ENCODE peak calls at places on chromosomes 6 and 20, in ten cellular contexts. One of them, this sample, is unnamed.

GRCh38 chr6:28907394-28907793 is 16.4 kb downstream of the TRIM27 start:
- DNase-seq in transverse colon: no peak
- DNase-seq in heart right ventricle: no peak
- DNase-seq in body of pancreas: no peak
- DNase-seq in cardiac muscle cell: peak
- DNase-seq in HFFc6: no peak
- DNase-seq in sigmoid colon: no peak
- DNase-seq in fibroblast of mammary gland: peak
- DNase-seq in psoas muscle: no peak
- DNase-seq in Peyer's patch: no peak
- DNase-seq in this sample: peak

GRCh38 chr20:36243726-36244125 is 7.4 kb downstream of the AAR2 start:
- DNase-seq in psoas muscle: no peak
- DNase-seq in body of pancreas: peak
- DNase-seq in fibroblast of mammary gland: no peak
- DNase-seq in sigmoid colon: no peak
- DNase-seq in cardiac muscle cell: no peak
- DNase-seq in Peyer's patch: no peak
- DNase-seq in heart right ventricle: no peak
- DNase-seq in HFFc6: no peak
- DNase-seq in transverse colon: no peak
- DNase-seq in this sample: no peak

GRCh38 chr6:30836431-30836866 is 47.9 kb upstream of the DDR1 start:
- DNase-seq in sigmoid colon: no peak
- DNase-seq in psoas muscle: peak
- DNase-seq in heart right ventricle: peak
- DNase-seq in transverse colon: no peak
- DNase-seq in body of pancreas: peak
- DNase-seq in Peyer's patch: no peak
- DNase-seq in HFFc6: peak
- DNase-seq in fibroblast of mammary gland: peak
- DNase-seq in cardiac muscle cell: peak
- DNase-seq in this sample: peak

GRCh38 chr6:161041274-161041673 is 49.7 kb downstream of the MAP3K4 start:
- DNase-seq in transverse colon: no peak
- DNase-seq in body of pancreas: no peak
- DNase-seq in cardiac muscle cell: no peak
- DNase-seq in sigmoid colon: no peak
- DNase-seq in HFFc6: no peak
- DNase-seq in Peyer's patch: no peak
- DNase-seq in psoas muscle: no peak
- DNase-seq in heart right ventricle: no peak
- DNase-seq in fibroblast of mammary gland: no peak
- DNase-seq in this sample: no peak

GRCh38 chr6:146829792-146830565 is 231.2 kb downstream of the ADGB start:
- DNase-seq in psoas muscle: no peak
- DNase-seq in Peyer's patch: no peak
- DNase-seq in sigmoid colon: no peak
- DNase-seq in cardiac muscle cell: no peak
- DNase-seq in transverse colon: no peak
- DNase-seq in HFFc6: no peak
- DNase-seq in heart right ventricle: no peak
- DNase-seq in fibroblast of mammary gland: no peak
- DNase-seq in body of pancreas: no peak
- DNase-seq in this sample: no peak

GRCh38 chr6:35260642-35261570 is 1.4 kb downstream of the ZNF76 start:
- DNase-seq in transverse colon: no peak
- DNase-seq in body of pancreas: no peak
- DNase-seq in fibroblast of mammary gland: peak
- DNase-seq in heart right ventricle: no peak
- DNase-seq in cardiac muscle cell: peak
- DNase-seq in HFFc6: no peak
- DNase-seq in psoas muscle: no peak
- DNase-seq in sigmoid colon: peak
- DNase-seq in Peyer's patch: no peak
- DNase-seq in this sample: no peak

GRCh38 chr6:166360243-166361079 is 18.1 kb upstream of the SFT2D1 start:
- DNase-seq in Peyer's patch: no peak
- DNase-seq in body of pancreas: no peak
- DNase-seq in cardiac muscle cell: peak
- DNase-seq in fibroblast of mammary gland: peak
- DNase-seq in heart right ventricle: no peak
- DNase-seq in sigmoid colon: no peak
- DNase-seq in HFFc6: no peak
- DNase-seq in psoas muscle: peak
- DNase-seq in transverse colon: no peak
- DNase-seq in this sample: no peak

GRCh38 chr6:71886184-71887005 is at the start of gene RIMS1:
- DNase-seq in HFFc6: peak
- DNase-seq in fibroblast of mammary gland: no peak
- DNase-seq in sigmoid colon: peak
- DNase-seq in Peyer's patch: no peak
- DNase-seq in psoas muscle: peak
- DNase-seq in transverse colon: no peak
- DNase-seq in heart right ventricle: no peak
- DNase-seq in cardiac muscle cell: peak
- DNase-seq in body of pancreas: peak
- DNase-seq in this sample: no peak

GRCh38 chr20:35663516-35663812 is 1.2 kb downstream of the CPNE1 start:
- DNase-seq in body of pancreas: no peak
- DNase-seq in cardiac muscle cell: no peak
- DNase-seq in HFFc6: peak
- DNase-seq in heart right ventricle: no peak
- DNase-seq in transverse colon: no peak
- DNase-seq in psoas muscle: no peak
- DNase-seq in fibroblast of mammary gland: peak
- DNase-seq in Peyer's patch: no peak
- DNase-seq in sigmoid colon: no peak
- DNase-seq in this sample: no peak

GRCh38 chr6:52363222-52363867 is 1.4 kb downstream of the PAQR8 start:
- DNase-seq in cardiac muscle cell: peak
- DNase-seq in heart right ventricle: no peak
- DNase-seq in fibroblast of mammary gland: no peak
- DNase-seq in sigmoid colon: no peak
- DNase-seq in HFFc6: no peak
- DNase-seq in transverse colon: peak
- DNase-seq in body of pancreas: no peak
- DNase-seq in Peyer's patch: no peak
- DNase-seq in psoas muscle: no peak
- DNase-seq in this sample: no peak

GRCh38 chr6:113859349-113860164 is 2.4 kb downstream of the MARCKS start:
- DNase-seq in fibroblast of mammary gland: peak
- DNase-seq in cardiac muscle cell: peak
- DNase-seq in HFFc6: peak
- DNase-seq in Peyer's patch: no peak
- DNase-seq in psoas muscle: peak
- DNase-seq in body of pancreas: peak
- DNase-seq in transverse colon: peak
- DNase-seq in heart right ventricle: peak
- DNase-seq in sigmoid colon: peak
- DNase-seq in this sample: no peak

GRCh38 chr20:21701171-21701876 is 4.1 kb upstream of the PAX1 start:
- DNase-seq in sigmoid colon: no peak
- DNase-seq in heart right ventricle: no peak
- DNase-seq in body of pancreas: no peak
- DNase-seq in transverse colon: no peak
- DNase-seq in psoas muscle: no peak
- DNase-seq in fibroblast of mammary gland: no peak
- DNase-seq in HFFc6: no peak
- DNase-seq in cardiac muscle cell: no peak
- DNase-seq in Peyer's patch: no peak
- DNase-seq in this sample: no peak

GRCh38 chr6:6631526-6632276 is 43.2 kb downstream of the LY86 start:
- DNase-seq in fibroblast of mammary gland: no peak
- DNase-seq in Peyer's patch: no peak
- DNase-seq in heart right ventricle: no peak
- DNase-seq in sigmoid colon: no peak
- DNase-seq in transverse colon: no peak
- DNase-seq in body of pancreas: no peak
- DNase-seq in psoas muscle: no peak
- DNase-seq in cardiac muscle cell: peak
- DNase-seq in HFFc6: no peak
- DNase-seq in this sample: no peak

GRCh38 chr20:44406572-44407100 is 51.1 kb downstream of the HNF4A start:
- DNase-seq in transverse colon: peak
- DNase-seq in HFFc6: no peak
- DNase-seq in heart right ventricle: no peak
- DNase-seq in psoas muscle: no peak
- DNase-seq in sigmoid colon: no peak
- DNase-seq in Peyer's patch: no peak
- DNase-seq in fibroblast of mammary gland: no peak
- DNase-seq in cardiac muscle cell: no peak
- DNase-seq in body of pancreas: no peak
- DNase-seq in this sample: no peak

GRCh38 chr6:41371461-41371991 is 36.1 kb downstream of the NCR2 start:
- DNase-seq in body of pancreas: peak
- DNase-seq in cardiac muscle cell: peak
- DNase-seq in Peyer's patch: no peak
- DNase-seq in HFFc6: peak
- DNase-seq in sigmoid colon: peak
- DNase-seq in fibroblast of mammary gland: peak
- DNase-seq in heart right ventricle: peak
- DNase-seq in transverse colon: peak
- DNase-seq in psoas muscle: peak
- DNase-seq in this sample: no peak

GRCh38 chr6:157469378-157469777 is 88.4 kb downstream of the ZDHHC14 start:
- DNase-seq in psoas muscle: no peak
- DNase-seq in body of pancreas: no peak
- DNase-seq in Peyer's patch: no peak
- DNase-seq in transverse colon: no peak
- DNase-seq in sigmoid colon: no peak
- DNase-seq in cardiac muscle cell: peak
- DNase-seq in heart right ventricle: no peak
- DNase-seq in fibroblast of mammary gland: peak
- DNase-seq in HFFc6: no peak
- DNase-seq in this sample: peak

GRCh38 chr6:144897441-144897921 is 612.3 kb downstream of the UTRN start:
- DNase-seq in HFFc6: peak
- DNase-seq in sigmoid colon: no peak
- DNase-seq in Peyer's patch: no peak
- DNase-seq in transverse colon: no peak
- DNase-seq in fibroblast of mammary gland: peak
- DNase-seq in psoas muscle: no peak
- DNase-seq in heart right ventricle: no peak
- DNase-seq in body of pancreas: no peak
- DNase-seq in cardiac muscle cell: peak
- DNase-seq in this sample: peak

GRCh38 chr20:40754372-40754943 is 65.4 kb upstream of the MAFB start:
- DNase-seq in HFFc6: no peak
- DNase-seq in cardiac muscle cell: peak
- DNase-seq in sigmoid colon: no peak
- DNase-seq in transverse colon: no peak
- DNase-seq in body of pancreas: peak
- DNase-seq in psoas muscle: peak
- DNase-seq in Peyer's patch: no peak
- DNase-seq in heart right ventricle: peak
- DNase-seq in fibroblast of mammary gland: peak
- DNase-seq in this sample: peak

GRCh38 chr6:111114484-111114883 is 27.2 kb downstream of the SLC16A10 start:
- DNase-seq in body of pancreas: no peak
- DNase-seq in heart right ventricle: no peak
- DNase-seq in sigmoid colon: no peak
- DNase-seq in Peyer's patch: no peak
- DNase-seq in fibroblast of mammary gland: no peak
- DNase-seq in HFFc6: no peak
- DNase-seq in psoas muscle: no peak
- DNase-seq in cardiac muscle cell: peak
- DNase-seq in transverse colon: no peak
- DNase-seq in this sample: no peak

GRCh38 chr20:17910828-17911294 is 57.7 kb downstream of the SNX5 start:
- DNase-seq in heart right ventricle: peak
- DNase-seq in transverse colon: no peak
- DNase-seq in psoas muscle: peak
- DNase-seq in HFFc6: peak
- DNase-seq in cardiac muscle cell: peak
- DNase-seq in Peyer's patch: no peak
- DNase-seq in sigmoid colon: peak
- DNase-seq in fibroblast of mammary gland: peak
- DNase-seq in body of pancreas: peak
- DNase-seq in this sample: peak
- TF ChIP-seq CTCF in heart right ventricle: no peak
- TF ChIP-seq CTCF in transverse colon: no peak
- TF ChIP-seq CTCF in psoas muscle: no peak
- TF ChIP-seq CTCF in HFFc6: no peak
- TF ChIP-seq CTCF in cardiac muscle cell: peak
- TF ChIP-seq CTCF in Peyer's patch: no peak
- TF ChIP-seq CTCF in sigmoid colon: no peak
- TF ChIP-seq CTCF in fibroblast of mammary gland: peak
- TF ChIP-seq CTCF in body of pancreas: no peak
- TF ChIP-seq CTCF in this sample: no peak

GRCh38 chr20:10316582-10316981 is 98.0 kb downstream of the SNAP25 start:
- DNase-seq in Peyer's patch: no peak
- DNase-seq in fibroblast of mammary gland: no peak
- DNase-seq in body of pancreas: no peak
- DNase-seq in heart right ventricle: no peak
- DNase-seq in cardiac muscle cell: no peak
- DNase-seq in sigmoid colon: no peak
- DNase-seq in psoas muscle: no peak
- DNase-seq in transverse colon: no peak
- DNase-seq in HFFc6: no peak
- DNase-seq in this sample: no peak
- TF ChIP-seq CTCF in Peyer's patch: no peak
- TF ChIP-seq CTCF in fibroblast of mammary gland: peak
- TF ChIP-seq CTCF in body of pancreas: no peak
- TF ChIP-seq CTCF in heart right ventricle: peak
- TF ChIP-seq CTCF in cardiac muscle cell: no peak
- TF ChIP-seq CTCF in sigmoid colon: no peak
- TF ChIP-seq CTCF in psoas muscle: peak
- TF ChIP-seq CTCF in transverse colon: no peak
- TF ChIP-seq CTCF in HFFc6: peak
- TF ChIP-seq CTCF in this sample: no peak

GRCh38 chr20:1822564-1823420 is 72.4 kb upstream of the SIRPA start:
- DNase-seq in psoas muscle: no peak
- DNase-seq in cardiac muscle cell: peak
- DNase-seq in transverse colon: no peak
- DNase-seq in sigmoid colon: no peak
- DNase-seq in Peyer's patch: no peak
- DNase-seq in HFFc6: peak
- DNase-seq in fibroblast of mammary gland: peak
- DNase-seq in body of pancreas: no peak
- DNase-seq in heart right ventricle: no peak
- DNase-seq in this sample: no peak
- TF ChIP-seq CTCF in psoas muscle: no peak
- TF ChIP-seq CTCF in cardiac muscle cell: peak
- TF ChIP-seq CTCF in transverse colon: no peak
- TF ChIP-seq CTCF in sigmoid colon: no peak
- TF ChIP-seq CTCF in Peyer's patch: no peak
- TF ChIP-seq CTCF in HFFc6: peak
- TF ChIP-seq CTCF in fibroblast of mammary gland: peak
- TF ChIP-seq CTCF in body of pancreas: no peak
- TF ChIP-seq CTCF in heart right ventricle: no peak
- TF ChIP-seq CTCF in this sample: no peak

DNA sequence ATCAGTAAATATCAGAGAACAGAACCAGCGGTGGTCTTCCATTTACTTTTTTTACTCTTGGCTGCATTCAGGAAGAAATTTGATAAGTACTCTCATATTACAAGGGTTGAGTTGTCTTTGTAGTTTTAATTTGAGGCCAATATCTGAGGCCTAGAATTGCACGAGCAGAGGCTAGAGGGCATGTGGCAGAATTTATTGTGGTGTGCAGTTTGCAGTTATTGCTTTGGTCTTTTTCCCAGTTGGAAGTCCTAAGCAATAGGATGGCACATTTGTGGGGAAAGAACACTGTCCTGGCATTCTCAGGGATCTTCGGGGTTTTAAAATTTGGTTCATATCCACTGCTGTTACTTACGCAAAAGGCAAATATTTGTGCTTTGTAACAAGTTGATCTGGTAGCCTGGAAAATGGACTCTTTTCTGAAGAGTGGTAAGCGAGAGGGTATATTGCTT is 66.0 kb downstream of the CTNNBL1 start:
- DNase-seq in transverse colon: no peak
- DNase-seq in sigmoid colon: no peak
- DNase-seq in body of pancreas: no peak
- DNase-seq in fibroblast of mammary gland: no peak
- DNase-seq in cardiac muscle cell: no peak
- DNase-seq in Peyer's patch: no peak
- DNase-seq in heart right ventricle: no peak
- DNase-seq in psoas muscle: no peak
- DNase-seq in HFFc6: no peak
- DNase-seq in this sample: no peak
- TF ChIP-seq CTCF in transverse colon: no peak
- TF ChIP-seq CTCF in sigmoid colon: no peak
- TF ChIP-seq CTCF in body of pancreas: no peak
- TF ChIP-seq CTCF in fibroblast of mammary gland: no peak
- TF ChIP-seq CTCF in cardiac muscle cell: no peak
- TF ChIP-seq CTCF in Peyer's patch: no peak
- TF ChIP-seq CTCF in heart right ventricle: no peak
- TF ChIP-seq CTCF in psoas muscle: no peak
- TF ChIP-seq CTCF in HFFc6: no peak
- TF ChIP-seq CTCF in this sample: no peak